ENCODE peak calls at places on chromosomes 12 and 14, in six cellular contexts. One of them, this sample, is unnamed.

GRCh38 chr12:90216815-90217214 is 508.2 kb upstream of the ATP2B1 start:
- DNase-seq in HepG2: no peak
- DNase-seq in HCT116: no peak
- DNase-seq in K562: no peak
- DNase-seq in H1: no peak
- DNase-seq in GM12878: no peak
- DNase-seq in this sample: no peak

GRCh38 chr12:76518699-76519098 is 40.9 kb downstream of the OSBPL8 start:
- DNase-seq in HepG2: no peak
- DNase-seq in H1: no peak
- DNase-seq in K562: no peak
- DNase-seq in GM12878: no peak
- DNase-seq in HCT116: no peak
- DNase-seq in this sample: peak; percentile 74

GRCh38 chr12:127579446-127579845 is 687.5 kb upstream of the TMEM132C start:
- DNase-seq in K562: no peak
- DNase-seq in HepG2: no peak
- DNase-seq in HCT116: no peak
- DNase-seq in H1: no peak
- DNase-seq in GM12878: no peak
- DNase-seq in this sample: no peak

GRCh38 chr12:15851045-15851444 is 31.1 kb upstream of the STRAP start:
- DNase-seq in GM12878: no peak
- DNase-seq in HepG2: no peak
- DNase-seq in HCT116: no peak
- DNase-seq in K562: no peak
- DNase-seq in H1: no peak
- DNase-seq in this sample: no peak

GRCh38 chr14:23942587-23942986 is 11.0 kb upstream of the DHRS4 start:
- DNase-seq in HCT116: no peak
- DNase-seq in K562: no peak
- DNase-seq in GM12878: no peak
- DNase-seq in H1: no peak
- DNase-seq in HepG2: no peak
- DNase-seq in this sample: no peak

GRCh38 chr14:54312166-54312801 is 84.5 kb upstream of the CDKN3 start:
- DNase-seq in K562: no peak
- DNase-seq in GM12878: no peak
- DNase-seq in HepG2: no peak
- DNase-seq in HCT116: peak; percentile 62
- DNase-seq in H1: no peak
- DNase-seq in this sample: peak; percentile 49

GRCh38 chr14:100466111-100466856 is 120.9 kb downstream of the BEGAIN start:
- DNase-seq in HepG2: no peak
- DNase-seq in HCT116: no peak
- DNase-seq in GM12878: no peak
- DNase-seq in H1: peak; percentile 69
- DNase-seq in K562: no peak
- DNase-seq in this sample: peak; percentile 57

GRCh38 chr12:34400986-34401658 is 378.8 kb downstream of the ALG10 start:
- DNase-seq in H1: peak; percentile 6
- DNase-seq in GM12878: no peak
- DNase-seq in K562: peak; percentile 1
- DNase-seq in HCT116: no peak
- DNase-seq in HepG2: no peak
- DNase-seq in this sample: no peak

GRCh38 chr12:89225401-89225800 is 126.9 kb downstream of the DUSP6 start:
- DNase-seq in GM12878: no peak
- DNase-seq in K562: no peak
- DNase-seq in HepG2: no peak
- DNase-seq in H1: no peak
- DNase-seq in HCT116: peak; percentile 81
- DNase-seq in this sample: no peak

GRCh38 chr12:47741340-47741703 is 16.0 kb upstream of the ENDOU start:
- DNase-seq in HepG2: no peak
- DNase-seq in H1: no peak
- DNase-seq in GM12878: no peak
- DNase-seq in K562: no peak
- DNase-seq in HCT116: peak; percentile 27
- DNase-seq in this sample: no peak

GRCh38 chr12:83784298-83784890 is 1097.7 kb downstream of the TMTC2 start:
- DNase-seq in K562: no peak
- DNase-seq in HCT116: no peak
- DNase-seq in H1: no peak
- DNase-seq in HepG2: no peak
- DNase-seq in GM12878: no peak
- DNase-seq in this sample: no peak

GRCh38 chr12:77324763-77325468 is 259.5 kb upstream of the E2F7 start:
- DNase-seq in H1: peak; percentile 82
- DNase-seq in K562: peak; percentile 21
- DNase-seq in HepG2: peak; percentile 33
- DNase-seq in HCT116: peak; percentile 40
- DNase-seq in GM12878: no peak
- DNase-seq in this sample: peak; percentile 72

GRCh38 chr14:58488550-58488949 is 61.0 kb downstream of the KIAA0586 start:
- DNase-seq in HepG2: no peak
- DNase-seq in GM12878: no peak
- DNase-seq in HCT116: no peak
- DNase-seq in K562: no peak
- DNase-seq in H1: no peak
- DNase-seq in this sample: no peak

GRCh38 chr14:102445066-102445465 is 64.5 kb downstream of the ANKRD9 start:
- DNase-seq in HCT116: no peak
- DNase-seq in K562: no peak
- DNase-seq in H1: no peak
- DNase-seq in GM12878: no peak
- DNase-seq in HepG2: no peak
- DNase-seq in this sample: no peak

GRCh38 chr14:90785474-90785873 is 30.8 kb downstream of the TTC7B start:
- DNase-seq in H1: no peak
- DNase-seq in HCT116: peak; percentile 12
- DNase-seq in GM12878: no peak
- DNase-seq in K562: no peak
- DNase-seq in HepG2: no peak
- DNase-seq in this sample: no peak
- TF ChIP-seq ZNF274 in H1: no peak
- TF ChIP-seq ZNF274 in HCT116: no peak
- TF ChIP-seq ZNF274 in GM12878: no peak
- TF ChIP-seq ZNF274 in K562: no peak
- TF ChIP-seq ZNF274 in HepG2: no peak
- TF ChIP-seq ZNF274 in this sample: no peak

DNA sequence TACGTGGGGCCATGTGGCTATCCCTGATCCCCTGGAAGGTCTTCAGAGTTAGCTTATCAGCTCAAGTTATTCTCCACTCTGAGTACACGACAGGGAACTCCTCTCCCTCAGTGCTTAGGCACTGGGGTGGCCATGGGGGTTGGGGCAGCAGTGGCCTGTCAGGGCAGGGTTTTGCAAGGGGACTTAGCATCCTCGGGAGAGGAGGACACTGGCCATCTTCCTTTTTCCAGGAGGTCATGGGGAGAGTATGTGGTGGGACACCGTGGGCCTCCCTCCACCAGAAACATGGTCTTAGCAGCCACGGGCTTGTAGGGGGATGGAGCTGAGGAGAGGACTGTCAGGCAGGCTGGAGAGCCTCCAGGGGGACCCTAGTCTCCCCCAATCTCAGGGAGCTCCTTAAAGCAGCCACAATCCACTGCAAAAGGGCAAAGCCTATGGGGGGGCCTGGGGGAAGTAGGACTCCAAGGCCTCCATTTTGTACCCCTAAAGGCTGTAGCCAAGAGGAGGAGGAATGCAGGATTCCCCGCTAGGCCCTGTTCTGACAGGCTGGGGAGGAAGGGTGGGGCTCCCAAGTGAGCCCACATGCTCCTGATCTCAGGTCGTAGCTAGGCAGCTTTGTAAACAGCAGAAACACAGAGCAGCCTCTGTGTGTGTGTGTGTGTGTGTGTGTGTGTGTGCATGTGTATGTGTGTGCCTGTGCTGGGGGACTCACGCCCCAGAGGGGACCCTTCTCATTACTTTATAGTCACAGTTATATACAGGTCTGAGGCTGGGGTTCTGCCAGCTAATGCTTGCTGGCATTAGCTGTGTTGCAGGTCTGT is 36.6 kb downstream of the KRT80 start:
- DNase-seq in HCT116: no peak
- DNase-seq in H1: no peak
- DNase-seq in HepG2: no peak
- DNase-seq in GM12878: no peak
- DNase-seq in K562: no peak
- DNase-seq in this sample: no peak
- TF ChIP-seq ZNF274 in HCT116: no peak
- TF ChIP-seq ZNF274 in H1: no peak
- TF ChIP-seq ZNF274 in HepG2: no peak
- TF ChIP-seq ZNF274 in GM12878: no peak
- TF ChIP-seq ZNF274 in K562: no peak
- TF ChIP-seq ZNF274 in this sample: no peak

GRCh38 chr14:69876221-69876847 is 2.9 kb upstream of the SMOC1 start:
- DNase-seq in HepG2: no peak
- DNase-seq in GM12878: no peak
- DNase-seq in HCT116: no peak
- DNase-seq in H1: no peak
- DNase-seq in K562: no peak
- DNase-seq in this sample: no peak

GRCh38 chr14:69878251-69878650 is 965 bp upstream of the SMOC1 start:
- DNase-seq in GM12878: no peak
- DNase-seq in H1: no peak
- DNase-seq in HCT116: no peak
- DNase-seq in K562: no peak
- DNase-seq in HepG2: no peak
- DNase-seq in this sample: no peak

GRCh38 chr14:69879175-69880047 is at the start of gene SMOC1:
- DNase-seq in GM12878: no peak
- DNase-seq in HCT116: no peak
- DNase-seq in HepG2: peak; percentile 84
- DNase-seq in H1: peak; percentile 88
- DNase-seq in K562: peak; percentile 9
- DNase-seq in this sample: peak; percentile 35

GRCh38 chr14:69876848-69877306 is 2.3 kb upstream of the SMOC1 start:
- DNase-seq in GM12878: no peak
- DNase-seq in HepG2: peak; percentile 72
- DNase-seq in K562: no peak
- DNase-seq in H1: no peak
- DNase-seq in HCT116: no peak
- DNase-seq in this sample: no peak

DNA sequence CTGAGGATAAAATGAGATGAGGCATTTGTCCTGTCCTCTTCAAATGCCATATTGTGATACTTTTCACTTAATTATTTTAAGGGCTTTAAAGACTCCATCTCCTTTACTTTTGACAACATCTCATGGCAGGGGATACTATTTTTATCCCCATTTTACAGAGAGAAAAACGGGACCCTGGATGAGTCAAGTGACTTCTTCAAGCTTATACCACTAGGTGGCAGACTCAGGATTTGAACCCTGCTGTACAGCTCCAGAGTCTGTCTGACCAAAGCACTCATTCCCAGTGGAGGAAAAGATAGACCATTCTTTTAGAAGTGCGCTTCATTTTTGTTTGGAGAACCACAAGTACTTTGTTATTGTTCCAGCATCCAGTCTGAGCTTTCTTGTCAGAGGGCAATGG is 1.7 kb upstream of the SMOC1 start:
- DNase-seq in HepG2: no peak
- DNase-seq in H1: no peak
- DNase-seq in GM12878: no peak
- DNase-seq in K562: peak; percentile 16
- DNase-seq in HCT116: peak; percentile 29
- DNase-seq in this sample: no peak
- TF ChIP-seq ZNF274 in HepG2: no peak
- TF ChIP-seq ZNF274 in H1: no peak
- TF ChIP-seq ZNF274 in GM12878: no peak
- TF ChIP-seq ZNF274 in K562: no peak
- TF ChIP-seq ZNF274 in HCT116: no peak
- TF ChIP-seq ZNF274 in this sample: no peak

GRCh38 chr12:66331814-66332213 is 29.5 kb downstream of the HELB start:
- DNase-seq in HepG2: no peak
- DNase-seq in HCT116: no peak
- DNase-seq in K562: no peak
- DNase-seq in H1: no peak
- DNase-seq in GM12878: no peak
- DNase-seq in this sample: no peak

GRCh38 chr12:66335746-66336145 is 33.5 kb downstream of the HELB start:
- DNase-seq in GM12878: no peak
- DNase-seq in H1: no peak
- DNase-seq in K562: no peak
- DNase-seq in HepG2: no peak
- DNase-seq in HCT116: no peak
- DNase-seq in this sample: no peak

GRCh38 chr12:66331016-66331415 is 28.7 kb downstream of the HELB start:
- DNase-seq in HCT116: no peak
- DNase-seq in GM12878: no peak
- DNase-seq in H1: no peak
- DNase-seq in K562: no peak
- DNase-seq in HepG2: no peak
- DNase-seq in this sample: no peak

GRCh38 chr12:66329941-66330340 is 27.6 kb downstream of the HELB start:
- DNase-seq in K562: no peak
- DNase-seq in HCT116: no peak
- DNase-seq in HepG2: no peak
- DNase-seq in GM12878: no peak
- DNase-seq in H1: no peak
- DNase-seq in this sample: no peak
- TF ChIP-seq ZNF274 in K562: no peak
- TF ChIP-seq ZNF274 in HCT116: no peak
- TF ChIP-seq ZNF274 in HepG2: no peak
- TF ChIP-seq ZNF274 in GM12878: no peak
- TF ChIP-seq ZNF274 in H1: no peak
- TF ChIP-seq ZNF274 in this sample: no peak

DNA sequence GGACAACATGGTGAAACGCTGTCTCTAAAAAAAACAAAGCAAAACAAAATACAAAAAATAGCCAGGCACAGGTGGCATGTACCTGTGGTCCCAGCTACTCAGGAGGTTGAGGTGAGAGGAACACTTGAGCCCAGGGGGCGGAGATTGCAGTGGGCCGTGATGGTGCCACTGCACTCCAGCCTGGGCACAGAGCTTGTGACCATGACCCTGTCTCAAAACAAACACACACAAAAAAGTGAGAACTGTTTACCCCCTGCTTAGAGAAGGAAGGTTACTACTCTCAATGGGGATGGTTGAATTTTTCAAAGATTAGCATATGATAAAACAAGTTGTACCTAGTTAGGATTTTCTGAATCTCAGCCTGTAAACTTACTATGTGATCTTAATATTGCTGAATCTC is 68.0 kb downstream of the ZFP36L1 start:
- DNase-seq in H1: no peak
- DNase-seq in K562: no peak
- DNase-seq in HCT116: no peak
- DNase-seq in HepG2: no peak
- DNase-seq in GM12878: no peak
- DNase-seq in this sample: no peak
- TF ChIP-seq ZNF274 in H1: no peak
- TF ChIP-seq ZNF274 in K562: no peak
- TF ChIP-seq ZNF274 in HCT116: no peak
- TF ChIP-seq ZNF274 in HepG2: no peak
- TF ChIP-seq ZNF274 in GM12878: no peak
- TF ChIP-seq ZNF274 in this sample: no peak

GRCh38 chr12:57175428-57176138 is 28.2 kb upstream of the LRP1-AS start:
- DNase-seq in H1: peak; percentile 98
- DNase-seq in K562: peak; percentile 88
- DNase-seq in GM12878: no peak
- DNase-seq in HepG2: peak; percentile 39
- DNase-seq in HCT116: peak; percentile 73
- DNase-seq in this sample: peak; percentile 46
- TF ChIP-seq ZNF274 in H1: no peak
- TF ChIP-seq ZNF274 in K562: no peak
- TF ChIP-seq ZNF274 in GM12878: no peak
- TF ChIP-seq ZNF274 in HepG2: no peak
- TF ChIP-seq ZNF274 in HCT116: no peak
- TF ChIP-seq ZNF274 in this sample: no peak

GRCh38 chr12:45989857-45990467 is 412 bp downstream of the SCAF11 start:
- DNase-seq in H1: peak; percentile 62
- DNase-seq in K562: peak; percentile 36
- DNase-seq in HepG2: peak; percentile 45
- DNase-seq in GM12878: no peak
- DNase-seq in HCT116: peak; percentile 19
- DNase-seq in this sample: peak; percentile 6
- TF ChIP-seq ZNF274 in H1: no peak
- TF ChIP-seq ZNF274 in K562: no peak
- TF ChIP-seq ZNF274 in HepG2: no peak
- TF ChIP-seq ZNF274 in GM12878: no peak
- TF ChIP-seq ZNF274 in HCT116: no peak
- TF ChIP-seq ZNF274 in this sample: no peak

This sample was measured in NT2/D1.